ENCODE peak calls at places on chromosomes 16 and 17, in seven cellular contexts. Y is neural crest cell; F is activated CD8-positive, alpha-beta T cell treated with anti-CD3 and anti-CD28 coated beads, Interleukin-2, amount 10 ng/mL, durations not matched to agents 7 days and 5 days; P is GM12865; S is activated naive CD4-positive, alpha-beta T cell treated with Interleukin-2 at 50 U/mL for 16 hours; V is AML-193; I is tibial nerve. B is an unnamed sample.

GRCh38 chr17:4604111-4604644 is 19.8 kb downstream of the SMTNL2 start:
- DNase-seq in Y (no peak), F (no peak), P (no peak), S (no peak), V (no peak), I (no peak), B (no peak)

GRCh38 chr17:20703781-20704180 is 124.3 kb downstream of the CDRT15L2 start:
- DNase-seq in Y (no peak), F (no peak), P (no peak), S (no peak), V (no peak), I (no peak), B (no peak)

GRCh38 chr16:4852221-4852872 is 5.1 kb downstream of the UBN1 start:
- DNase-seq in Y (no peak), F (no peak), P (no peak), S (no peak), V (no peak), I (no peak), B (no peak)

GRCh38 chr16:22977294-22977697 is 163.3 kb downstream of the HS3ST2 start:
- DNase-seq in Y (no peak), F (no peak), P (peak; percentile 17), S (no peak), V (no peak), I (no peak), B (no peak)

GRCh38 chr16:58638148-58639036 is 8.8 kb upstream of the CNOT1 start:
- DNase-seq in Y (no peak), F (no peak), P (no peak), S (no peak), V (no peak), I (no peak), B (no peak)

GRCh38 chr16:11066231-11066870 is 122.0 kb downstream of the CLEC16A start:
- DNase-seq in Y (no peak), F (no peak), P (no peak), S (no peak), V (peak; percentile 83), I (no peak), B (no peak)

GRCh38 chr16:56193951-56194726 is 2.9 kb downstream of the GNAO1 start:
- DNase-seq in Y (peak; percentile 92), F (peak; percentile 78), P (peak; percentile 39), S (peak; percentile 80), V (no peak), I (peak; percentile 46), B (peak; percentile 54)

GRCh38 chr17:42660692-42661345 is 1.7 kb downstream of the TUBG2 start:
- DNase-seq in Y (no peak), F (no peak), P (no peak), S (no peak), V (no peak), I (no peak), B (no peak)

GRCh38 chr17:48625502-48626201 is 506 bp downstream of the HOXB9 start:
- DNase-seq in Y (no peak), F (peak; percentile 42), P (peak; percentile 51), S (peak; percentile 56), V (no peak), I (no peak), B (no peak)

GRCh38 chr16:85396879-85397871 is 215.9 kb upstream of the GSE1 start:
- DNase-seq in Y (no peak), F (no peak), P (peak; percentile 27), S (no peak), V (no peak), I (peak; percentile 6), B (no peak)

GRCh38 chr17:64083571-64084085 is 46.3 kb downstream of the ERN1 start:
- DNase-seq in Y (no peak), F (no peak), P (no peak), S (no peak), V (no peak), I (no peak), B (no peak)

GRCh38 chr17:77327566-77328463 is 187.0 kb downstream of the SEC14L1 start:
- DNase-seq in Y (no peak), F (no peak), P (no peak), S (no peak), V (no peak), I (peak; percentile 11), B (no peak)

GRCh38 chr16:67177743-67178699 is 5.7 kb downstream of the MATCAP1 start:
- DNase-seq in Y (no peak), F (peak; percentile 69), P (peak; percentile 55), S (peak; percentile 58), V (peak; percentile 27), I (no peak), B (peak; percentile 57)

GRCh38 chr16:66287916-66288315 is 78.6 kb upstream of the CDH5 start:
- DNase-seq in Y (no peak), F (no peak), P (no peak), S (no peak), V (no peak), I (no peak), B (no peak)

GRCh38 chr17:11742891-11743290 is 144.6 kb downstream of the DNAH9 start:
- DNase-seq in Y (no peak), F (no peak), P (no peak), S (no peak), V (no peak), I (no peak), B (no peak)

GRCh38 chr17:64244165-64244564 is 18.9 kb downstream of the TEX2 start:
- DNase-seq in Y (no peak), F (no peak), P (no peak), S (no peak), V (no peak), I (no peak), B (no peak)

GRCh38 chr17:35786941-35787432 is 8.5 kb downstream of the MMP28 start:
- DNase-seq in Y (no peak), F (no peak), P (no peak), S (no peak), V (no peak), I (no peak), B (no peak)

GRCh38 chr17:50725769-50726655 is 6.6 kb downstream of the LUC7L3 start:
- DNase-seq in Y (no peak), F (no peak), P (no peak), S (no peak), V (no peak), I (no peak), B (no peak)

GRCh38 chr17:63150994-63151464 is 185.0 kb downstream of the TANC2 start:
- DNase-seq in Y (peak; percentile 15), F (no peak), P (no peak), S (no peak), V (no peak), I (no peak), B (no peak)

GRCh38 chr16:4883501-4883900 is 36.2 kb downstream of the UBN1 start:
- DNase-seq in Y (no peak), F (no peak), P (no peak), S (no peak), V (no peak), I (no peak), B (no peak)

GRCh38 chr16:82715160-82715559 is 88.4 kb downstream of the CDH13 start:
- DNase-seq in Y (no peak), F (no peak), P (no peak), S (no peak), V (no peak), I (no peak), B (no peak)

GRCh38 chr17:54849660-54850059 is 51.0 kb upstream of the TOM1L1 start:
- DNase-seq in Y (no peak), F (no peak), P (no peak), S (no peak), V (no peak), I (no peak), B (no peak)

GRCh38 chr16:4679854-4680636 is 13.3 kb upstream of the NUDT16L1 start:
- DNase-seq in Y (no peak), F (no peak), P (no peak), S (no peak), V (no peak), I (peak; percentile 45), B (no peak)

GRCh38 chr17:14815079-14815478 is 450.0 kb downstream of the PMP22 start:
- DNase-seq in Y (no peak), F (no peak), P (no peak), S (no peak), V (no peak), I (no peak), B (no peak)

GRCh38 chr16:12500771-12501170 is 302.9 kb downstream of the CPPED1 start:
- DNase-seq in Y (no peak), F (no peak), P (no peak), S (no peak), V (no peak), I (no peak), B (no peak)

GRCh38 chr17:58403312-58403711 is 14.0 kb downstream of the RNF43 start:
- DNase-seq in Y (no peak), F (no peak), P (no peak), S (no peak), V (no peak), I (no peak), B (no peak)

GRCh38 chr17:7237761-7238417 is 1.4 kb downstream of the PHF23 start:
- DNase-seq in Y (peak; percentile 60), F (peak; percentile 90), P (peak; percentile 85), S (peak; percentile 83), V (no peak), I (peak; percentile 57), B (peak; percentile 61)

GRCh38 chr17:17141860-17142552 is 64.1 kb downstream of the PLD6 start:
- DNase-seq in Y (peak; percentile 58), F (peak; percentile 42), P (peak; percentile 27), S (peak; percentile 60), V (no peak), I (no peak), B (no peak)

GRCh38 chr17:48614904-48615211 is 234 bp downstream of the HOXB8 start:
- DNase-seq in Y (no peak), F (no peak), P (no peak), S (no peak), V (no peak), I (no peak), B (no peak)

B was measured in T-helper 22 cell.